ENCODE peak calls at places on chromosomes 7 and 10, in nine cellular contexts. Z is HT-29; I is HTR-8/SVneo; X is hippocampal formation; M is sciatic nerve; S is amygdala; U is stimulated activated CD4-positive, alpha-beta T cell treated with anti-CD3 and anti-CD28 coated beads, Interleukin-4, amount 100 ng/mL, for 4 hours; T is pancreas; Q is CD14-positive monocyte. C is an unnamed sample.

GRCh38 chr7:35817181-35817580 is 16.3 kb downstream of the SEPTIN7 start:
- DNase-seq in Z (no peak), I (no peak), X (no peak), M (no peak), S (no peak), U (no peak), T (no peak), Q (no peak), C (no peak)

GRCh38 chr7:41965951-41966505 is 263.1 kb upstream of the INHBA start:
- DNase-seq in Z (no peak), I (no peak), X (no peak), M (no peak), S (no peak), U (no peak), T (no peak), Q (no peak), C (no peak)

GRCh38 chr7:73717991-73718405 is 1.5 kb downstream of the STX1A start:
- DNase-seq in Z (peak; percentile 47), I (no peak), X (no peak), M (no peak), S (no peak), U (peak; percentile 78), T (no peak), Q (peak; percentile 91), C (no peak)

GRCh38 chr7:156074084-156074483 is 261.8 kb upstream of the SHH start:
- DNase-seq in Z (no peak), I (no peak), X (no peak), M (no peak), S (no peak), U (no peak), T (no peak), Q (no peak), C (no peak)

GRCh38 chr7:55348502-55348901 is 16.6 kb upstream of the LANCL2 start:
- DNase-seq in Z (peak; percentile 31), I (peak; percentile 46), X (no peak), M (no peak), S (no peak), U (no peak), T (no peak), Q (no peak), C (no peak)

GRCh38 chr10:16777473-16778370 is 39.5 kb downstream of the RSU1 start:
- DNase-seq in Z (peak; percentile 54), I (peak; percentile 37), X (no peak), M (no peak), S (no peak), U (no peak), T (no peak), Q (no peak), C (no peak)

GRCh38 chr7:136009488-136010079 is 32.4 kb upstream of the MTPN start:
- DNase-seq in Z (peak; percentile 82), I (peak; percentile 12), X (no peak), M (no peak), S (no peak), U (no peak), T (no peak), Q (no peak), C (no peak)

GRCh38 chr10:86190291-86190690 is 176.3 kb downstream of the GRID1 start:
- DNase-seq in Z (no peak), I (no peak), X (no peak), M (peak; percentile 43), S (no peak), U (no peak), T (no peak), Q (no peak), C (no peak)

GRCh38 chr10:58701398-58702135 is 188.9 kb downstream of the BICC1 start:
- DNase-seq in Z (no peak), I (peak; percentile 8), X (no peak), M (no peak), S (no peak), U (no peak), T (no peak), Q (no peak), C (no peak)